ENCODE peak calls at places on chromosomes 13 and 19, in eight cellular contexts. One of them, this sample, is unnamed. For H3K27me3, the result is how much of the 10 kb centered on the place peaks cover.

GRCh38 chr19:3397266-3398022 is 31.1 kb downstream of the NFIC start:
- DNase-seq in breast epithelium: no peak
- DNase-seq in MM.1S: no peak
- DNase-seq in thoracic aorta: no peak
- DNase-seq in colonic mucosa: peak
- DNase-seq in heart right ventricle: peak
- DNase-seq in body of pancreas: peak
- DNase-seq in psoas muscle: no peak
- DNase-seq in this sample: no peak

GRCh38 chr19:3570619-3571018 is 2.1 kb upstream of the HMG20B start:
- DNase-seq in psoas muscle: no peak
- DNase-seq in breast epithelium: no peak
- DNase-seq in thoracic aorta: no peak
- DNase-seq in MM.1S: no peak
- DNase-seq in body of pancreas: no peak
- DNase-seq in heart right ventricle: no peak
- DNase-seq in colonic mucosa: no peak
- DNase-seq in this sample: no peak

GRCh38 chr13:94335786-94336357 is 143.6 kb downstream of the DCT start:
- DNase-seq in psoas muscle: no peak
- DNase-seq in breast epithelium: no peak
- DNase-seq in heart right ventricle: no peak
- DNase-seq in thoracic aorta: no peak
- DNase-seq in body of pancreas: no peak
- DNase-seq in MM.1S: no peak
- DNase-seq in colonic mucosa: no peak
- DNase-seq in this sample: no peak

GRCh38 chr13:91375119-91375729 is 23.2 kb upstream of the GPC5 start:
- DNase-seq in MM.1S: peak
- DNase-seq in body of pancreas: no peak
- DNase-seq in colonic mucosa: no peak
- DNase-seq in thoracic aorta: no peak
- DNase-seq in breast epithelium: no peak
- DNase-seq in heart right ventricle: no peak
- DNase-seq in psoas muscle: no peak
- DNase-seq in this sample: peak

GRCh38 chr13:98658131-98658530 is 81.2 kb upstream of the STK24 start:
- DNase-seq in body of pancreas: no peak
- DNase-seq in psoas muscle: no peak
- DNase-seq in thoracic aorta: no peak
- DNase-seq in heart right ventricle: no peak
- DNase-seq in colonic mucosa: peak
- DNase-seq in breast epithelium: no peak
- DNase-seq in MM.1S: no peak
- DNase-seq in this sample: no peak

GRCh38 chr13:43405457-43405856 is 381.3 kb downstream of the ENOX1 start:
- DNase-seq in MM.1S: no peak
- DNase-seq in body of pancreas: no peak
- DNase-seq in breast epithelium: no peak
- DNase-seq in thoracic aorta: no peak
- DNase-seq in colonic mucosa: no peak
- DNase-seq in heart right ventricle: no peak
- DNase-seq in psoas muscle: no peak
- DNase-seq in this sample: no peak

GRCh38 chr13:32881074-32881791 is 135.0 kb upstream of the KL start:
- DNase-seq in breast epithelium: no peak
- DNase-seq in heart right ventricle: no peak
- DNase-seq in body of pancreas: no peak
- DNase-seq in colonic mucosa: no peak
- DNase-seq in MM.1S: no peak
- DNase-seq in thoracic aorta: no peak
- DNase-seq in psoas muscle: no peak
- DNase-seq in this sample: no peak

GRCh38 chr19:43662487-43662886 is 7.5 kb downstream of the PLAUR start:
- DNase-seq in breast epithelium: no peak
- DNase-seq in colonic mucosa: no peak
- DNase-seq in body of pancreas: no peak
- DNase-seq in MM.1S: no peak
- DNase-seq in heart right ventricle: no peak
- DNase-seq in psoas muscle: no peak
- DNase-seq in thoracic aorta: no peak
- DNase-seq in this sample: no peak

GRCh38 chr19:38072776-38073411 is 151.1 kb downstream of the DPF1 start:
- DNase-seq in body of pancreas: no peak
- DNase-seq in psoas muscle: no peak
- DNase-seq in colonic mucosa: no peak
- DNase-seq in heart right ventricle: no peak
- DNase-seq in thoracic aorta: no peak
- DNase-seq in breast epithelium: no peak
- DNase-seq in MM.1S: no peak
- DNase-seq in this sample: no peak

GRCh38 chr19:3792114-3792513 is 5.9 kb upstream of the MATK start:
- DNase-seq in heart right ventricle: no peak
- DNase-seq in psoas muscle: no peak
- DNase-seq in thoracic aorta: no peak
- DNase-seq in breast epithelium: no peak
- DNase-seq in body of pancreas: no peak
- DNase-seq in MM.1S: no peak
- DNase-seq in colonic mucosa: no peak
- DNase-seq in this sample: no peak

GRCh38 chr19:46732966-46733692 is 12.7 kb upstream of the FKRP start:
- DNase-seq in heart right ventricle: no peak
- DNase-seq in body of pancreas: no peak
- DNase-seq in breast epithelium: no peak
- DNase-seq in colonic mucosa: no peak
- DNase-seq in psoas muscle: no peak
- DNase-seq in thoracic aorta: no peak
- DNase-seq in MM.1S: no peak
- DNase-seq in this sample: no peak

GRCh38 chr13:59901191-59901590 is 262.5 kb downstream of the DIAPH3 start:
- DNase-seq in heart right ventricle: no peak
- DNase-seq in thoracic aorta: no peak
- DNase-seq in body of pancreas: no peak
- DNase-seq in MM.1S: no peak
- DNase-seq in breast epithelium: no peak
- DNase-seq in psoas muscle: no peak
- DNase-seq in colonic mucosa: no peak
- DNase-seq in this sample: no peak

GRCh38 chr13:110850006-110850405 is 64.9 kb downstream of the ANKRD10 start:
- DNase-seq in heart right ventricle: no peak
- DNase-seq in breast epithelium: no peak
- DNase-seq in body of pancreas: no peak
- DNase-seq in psoas muscle: no peak
- DNase-seq in MM.1S: no peak
- DNase-seq in colonic mucosa: no peak
- DNase-seq in thoracic aorta: no peak
- DNase-seq in this sample: no peak

GRCh38 chr13:112686987-112687386 is 2.9 kb upstream of the ATP11A start:
- DNase-seq in heart right ventricle: no peak
- DNase-seq in thoracic aorta: no peak
- DNase-seq in breast epithelium: peak
- DNase-seq in psoas muscle: no peak
- DNase-seq in colonic mucosa: no peak
- DNase-seq in body of pancreas: no peak
- DNase-seq in MM.1S: no peak
- DNase-seq in this sample: no peak

GRCh38 chr13:107422421-107422820 is 792.9 kb downstream of the LIG4 start:
- DNase-seq in body of pancreas: no peak
- DNase-seq in thoracic aorta: no peak
- DNase-seq in breast epithelium: no peak
- DNase-seq in MM.1S: no peak
- DNase-seq in colonic mucosa: no peak
- DNase-seq in psoas muscle: no peak
- DNase-seq in heart right ventricle: no peak
- DNase-seq in this sample: no peak

GRCh38 chr19:17687141-17687856 is 855 bp downstream of the UNC13A start:
- DNase-seq in body of pancreas: no peak
- DNase-seq in colonic mucosa: no peak
- DNase-seq in psoas muscle: no peak
- DNase-seq in MM.1S: no peak
- DNase-seq in breast epithelium: no peak
- DNase-seq in heart right ventricle: no peak
- DNase-seq in thoracic aorta: no peak
- DNase-seq in this sample: no peak

GRCh38 chr19:17686027-17686511 is 2.1 kb downstream of the UNC13A start:
- DNase-seq in heart right ventricle: no peak
- DNase-seq in colonic mucosa: no peak
- DNase-seq in MM.1S: no peak
- DNase-seq in body of pancreas: no peak
- DNase-seq in psoas muscle: peak
- DNase-seq in thoracic aorta: no peak
- DNase-seq in breast epithelium: no peak
- DNase-seq in this sample: no peak

GRCh38 chr19:17686592-17687042 is 1.5 kb downstream of the UNC13A start:
- DNase-seq in colonic mucosa: peak
- DNase-seq in breast epithelium: no peak
- DNase-seq in body of pancreas: no peak
- DNase-seq in thoracic aorta: no peak
- DNase-seq in heart right ventricle: peak
- DNase-seq in MM.1S: no peak
- DNase-seq in psoas muscle: peak
- DNase-seq in this sample: no peak

GRCh38 chr19:17687857-17688784 is at the start of gene UNC13A:
- DNase-seq in MM.1S: peak
- DNase-seq in heart right ventricle: peak
- DNase-seq in psoas muscle: peak
- DNase-seq in body of pancreas: peak
- DNase-seq in thoracic aorta: no peak
- DNase-seq in colonic mucosa: peak
- DNase-seq in breast epithelium: no peak
- DNase-seq in this sample: peak

GRCh38 chr19:17688853-17689595 is 870 bp upstream of the UNC13A start:
- DNase-seq in colonic mucosa: no peak
- DNase-seq in psoas muscle: no peak
- DNase-seq in body of pancreas: no peak
- DNase-seq in breast epithelium: no peak
- DNase-seq in thoracic aorta: no peak
- DNase-seq in MM.1S: no peak
- DNase-seq in heart right ventricle: no peak
- DNase-seq in this sample: no peak
- H3K27me3 ChIP-seq in colonic mucosa: under half
- H3K27me3 ChIP-seq in psoas muscle: under half
- H3K27me3 ChIP-seq in body of pancreas: under half
- H3K27me3 ChIP-seq in breast epithelium: half or more
- H3K27me3 ChIP-seq in thoracic aorta: under half
- H3K27me3 ChIP-seq in MM.1S: half or more
- H3K27me3 ChIP-seq in heart right ventricle: half or more
- H3K27me3 ChIP-seq in this sample: under half

GRCh38 chr13:21039097-21039800 is 22.1 kb downstream of the LATS2 start:
- DNase-seq in body of pancreas: no peak
- DNase-seq in psoas muscle: no peak
- DNase-seq in heart right ventricle: no peak
- DNase-seq in thoracic aorta: no peak
- DNase-seq in MM.1S: no peak
- DNase-seq in colonic mucosa: no peak
- DNase-seq in breast epithelium: no peak
- DNase-seq in this sample: no peak
- H3K27ac ChIP-seq in body of pancreas: peak
- H3K27ac ChIP-seq in psoas muscle: peak
- H3K27ac ChIP-seq in heart right ventricle: peak
- H3K27ac ChIP-seq in thoracic aorta: no peak
- H3K27ac ChIP-seq in MM.1S: no peak
- H3K27ac ChIP-seq in colonic mucosa: no peak
- H3K27ac ChIP-seq in breast epithelium: no peak
- H3K27ac ChIP-seq in this sample: no peak

GRCh38 chr19:55365245-55365644 is 2.2 kb upstream of the GARIN5B start:
- DNase-seq in MM.1S: no peak
- DNase-seq in psoas muscle: no peak
- DNase-seq in colonic mucosa: no peak
- DNase-seq in body of pancreas: no peak
- DNase-seq in breast epithelium: no peak
- DNase-seq in thoracic aorta: no peak
- DNase-seq in heart right ventricle: no peak
- DNase-seq in this sample: no peak
- H3K27me3 ChIP-seq in MM.1S: half or more
- H3K27me3 ChIP-seq in psoas muscle: under half
- H3K27me3 ChIP-seq in colonic mucosa: under half
- H3K27me3 ChIP-seq in body of pancreas: under half
- H3K27me3 ChIP-seq in breast epithelium: under half
- H3K27me3 ChIP-seq in thoracic aorta: under half
- H3K27me3 ChIP-seq in heart right ventricle: under half
- H3K27me3 ChIP-seq in this sample: under half

GRCh38 chr19:53183146-53183545 is 10.0 kb downstream of the ZNF665 start:
- DNase-seq in MM.1S: no peak
- DNase-seq in heart right ventricle: no peak
- DNase-seq in thoracic aorta: no peak
- DNase-seq in psoas muscle: no peak
- DNase-seq in colonic mucosa: no peak
- DNase-seq in body of pancreas: no peak
- DNase-seq in breast epithelium: no peak
- DNase-seq in this sample: no peak
- H3K27ac ChIP-seq in MM.1S: no peak
- H3K27ac ChIP-seq in heart right ventricle: no peak
- H3K27ac ChIP-seq in thoracic aorta: no peak
- H3K27ac ChIP-seq in psoas muscle: no peak
- H3K27ac ChIP-seq in colonic mucosa: no peak
- H3K27ac ChIP-seq in body of pancreas: no peak
- H3K27ac ChIP-seq in breast epithelium: no peak
- H3K27ac ChIP-seq in this sample: no peak

GRCh38 chr13:83190020-83190419 is 692.3 kb downstream of the SLITRK1 start:
- DNase-seq in body of pancreas: no peak
- DNase-seq in heart right ventricle: no peak
- DNase-seq in MM.1S: no peak
- DNase-seq in colonic mucosa: no peak
- DNase-seq in psoas muscle: no peak
- DNase-seq in thoracic aorta: no peak
- DNase-seq in breast epithelium: no peak
- DNase-seq in this sample: no peak
- H3K27me3 ChIP-seq in body of pancreas: under half
- H3K27me3 ChIP-seq in heart right ventricle: under half
- H3K27me3 ChIP-seq in MM.1S: under half
- H3K27me3 ChIP-seq in colonic mucosa: under half
- H3K27me3 ChIP-seq in psoas muscle: under half
- H3K27me3 ChIP-seq in thoracic aorta: under half
- H3K27me3 ChIP-seq in breast epithelium: under half
- H3K27me3 ChIP-seq in this sample: under half

This sample was measured in naive thymus-derived CD4-positive, alpha-beta T cell.